ENCODE peak calls at places on chromosomes 6 and 20, in seven cellular contexts. S is body of pancreas, V is tibial nerve, Z is glutamatergic neuron, T is AG09309, D is GM23338, B is endothelial cell. F is an unnamed sample.

GRCh38 chr6:108690326-108691000 is 129.7 kb downstream of the FOXO3 start:
- DNase-seq in S (no peak), B (no peak), Z (no peak), V (no peak), D (no peak), T (no peak), F (no peak)

GRCh38 chr6:7035837-7036249 is 71.9 kb upstream of the RREB1 start:
- DNase-seq in T (no peak), B (no peak), Z (no peak), V (no peak), S (no peak), D (no peak), F (no peak)

GRCh38 chr6:39137235-39137634 is 22.2 kb upstream of the SAYSD1 start:
- DNase-seq in B (peak; percentile 65), V (no peak), T (no peak), D (peak; percentile 92), Z (no peak), S (peak; percentile 56), F (peak; percentile 63)

GRCh38 chr20:47063407-47063806 is 168.8 kb downstream of the EYA2 start:
- DNase-seq in S (peak; percentile 38), V (no peak), B (no peak), D (no peak), T (no peak), Z (no peak), F (no peak)

GRCh38 chr6:70864404-70864803 is 92.5 kb downstream of the B3GAT2 start:
- DNase-seq in D (peak; percentile 46), T (no peak), B (no peak), Z (no peak), V (no peak), S (no peak), F (no peak)

GRCh38 chr6:128339635-128340436 is 180.6 kb downstream of the PTPRK start:
- DNase-seq in D (no peak), S (no peak), V (no peak), B (no peak), T (no peak), Z (no peak), F (no peak)

GRCh38 chr6:16130437-16130891 is 1.6 kb downstream of the MYLIP start:
- DNase-seq in D (no peak), V (no peak), T (no peak), Z (no peak), B (no peak), S (peak; percentile 23), F (no peak)

GRCh38 chr6:141077355-141078333 is 1055.1 kb upstream of the GJE1 start:
- DNase-seq in T (no peak), V (no peak), Z (peak; percentile 63), B (peak; percentile 28), S (no peak), D (peak; percentile 86), F (peak; percentile 36)

GRCh38 chr6:41545174-41545702 is 943 bp upstream of the FOXP4 start:
- DNase-seq in T (no peak), B (no peak), S (no peak), Z (no peak), V (no peak), D (no peak), F (no peak)

GRCh38 chr6:1418471-1419191 is 29.3 kb downstream of the FOXF2 start:
- DNase-seq in V (no peak), S (no peak), Z (no peak), D (no peak), T (no peak), B (no peak), F (no peak)

GRCh38 chr6:63637865-63638445 is 2.4 kb downstream of the PHF3 start:
- DNase-seq in S (no peak), B (no peak), D (no peak), V (no peak), Z (no peak), T (no peak), F (no peak)

GRCh38 chr6:142993977-142994376 is 49.0 kb upstream of the HIVEP2 start:
- DNase-seq in S (no peak), T (no peak), D (no peak), Z (no peak), B (no peak), V (no peak), F (no peak)

GRCh38 chr20:58797371-58798050 is 53.2 kb downstream of the GNAS-AS1 start:
- DNase-seq in B (no peak), V (no peak), S (no peak), D (no peak), Z (no peak), T (no peak), F (no peak)

GRCh38 chr20:59434950-59435349 is 134.5 kb downstream of the EDN3 start:
- DNase-seq in T (no peak), D (no peak), B (no peak), Z (no peak), S (no peak), V (no peak), F (no peak)

GRCh38 chr6:150269857-150270223 is 99.0 kb upstream of the IYD start:
- DNase-seq in D (no peak), V (no peak), B (no peak), S (no peak), Z (no peak), T (no peak), F (no peak)

GRCh38 chr20:4740774-4741431 is 19.2 kb downstream of the PRND start:
- DNase-seq in V (peak; percentile 79), S (peak; percentile 67), D (peak; percentile 91), Z (peak; percentile 79), B (peak; percentile 62), T (no peak), F (peak; percentile 75)

GRCh38 chr6:169250660-169251059 is 3.0 kb downstream of the THBS2 start:
- DNase-seq in V (no peak), B (no peak), T (peak; percentile 81), Z (no peak), D (peak; percentile 60), S (no peak), F (no peak)

GRCh38 chr6:39819676-39820075 is 27.5 kb downstream of the DAAM2 start:
- DNase-seq in T (no peak), B (no peak), Z (no peak), D (no peak), S (no peak), V (no peak), F (no peak)

GRCh38 chr6:30862156-30862875 is 22.0 kb upstream of the DDR1 start:
- DNase-seq in T (no peak), Z (no peak), B (no peak), V (no peak), D (no peak), S (no peak), F (no peak)

GRCh38 chr6:110859335-110859792 is 15.2 kb upstream of the AMD1 start:
- DNase-seq in V (no peak), Z (no peak), T (no peak), D (peak; percentile 23), B (no peak), S (no peak), F (no peak)

GRCh38 chr6:87907521-87907920 is 140.1 kb upstream of the SPACA1 start:
- DNase-seq in S (no peak), V (no peak), B (no peak), T (peak; percentile 49), D (no peak), Z (no peak), F (no peak)

DNA sequence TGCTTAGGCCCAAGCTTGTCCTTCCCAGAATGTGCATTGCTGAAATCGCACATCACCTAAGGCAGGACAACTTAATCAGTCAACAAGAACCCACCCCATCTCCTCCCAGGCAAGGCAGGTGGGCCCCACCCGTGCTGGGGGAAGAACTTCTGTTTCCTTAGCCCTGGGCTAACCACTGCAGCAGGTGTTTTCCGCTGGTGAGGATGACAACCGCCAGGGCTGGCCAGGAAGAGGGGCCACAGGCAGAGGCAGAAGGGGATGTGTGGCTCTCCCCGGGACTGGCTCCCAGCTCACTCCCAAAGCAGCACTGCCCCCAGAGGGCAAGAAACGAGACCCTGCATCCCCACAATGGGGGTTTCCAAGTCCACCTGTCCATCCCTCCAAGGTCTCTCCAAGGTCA is 168.4 kb upstream of the CST7 start:
- DNase-seq in S (peak; percentile 3), B (no peak), T (no peak), Z (no peak), D (peak; percentile 4), V (no peak), F (no peak)
- TF ChIP-seq CTCF in S (no peak), B (no peak), T (no peak), Z (no peak), D (no peak), V (no peak), F (no peak)

DNA sequence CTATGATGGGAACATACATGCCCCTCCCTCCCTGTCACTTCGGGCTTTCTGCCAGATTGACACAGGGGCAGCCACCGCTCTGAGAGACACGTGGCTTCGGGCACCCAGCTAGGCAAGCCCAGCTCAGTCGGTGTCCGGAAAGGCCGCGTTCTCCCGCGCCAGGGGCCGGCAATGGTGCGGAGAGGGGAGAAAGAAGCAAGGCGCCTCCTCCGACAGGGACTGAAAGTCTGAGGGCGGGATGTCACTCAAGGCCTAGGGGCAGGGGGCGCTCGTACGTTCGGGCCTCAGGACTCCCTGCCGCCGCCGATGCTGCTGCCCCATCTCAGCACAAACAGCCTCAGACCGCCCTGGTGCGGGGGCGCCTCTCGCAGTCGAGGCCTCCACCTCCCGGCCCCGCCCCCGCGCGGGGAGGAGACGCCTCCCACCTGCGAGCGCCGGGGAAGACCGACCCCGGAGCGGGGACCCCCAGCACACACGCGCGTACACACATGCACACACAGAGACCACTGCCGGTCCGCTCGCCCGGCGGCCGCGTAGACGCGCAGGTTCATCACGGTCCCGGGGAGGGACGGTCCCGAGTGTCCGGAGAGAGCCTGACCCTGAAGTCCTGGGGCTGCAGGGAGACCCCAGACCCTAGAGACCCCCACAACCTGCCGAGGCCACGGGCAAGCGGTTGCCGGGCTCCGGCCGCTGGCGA is 1.9 kb downstream of the GRM4 start:
- DNase-seq in B (peak; percentile 79), V (no peak), D (peak; percentile 95), S (peak; percentile 31), Z (peak; percentile 91), T (no peak), F (peak; percentile 75)
- TF ChIP-seq CTCF in B (peak; percentile 25), V (no peak), D (peak; percentile 46), S (no peak), Z (peak; percentile 68), T (peak; percentile 2), F (peak; percentile 41)

DNA sequence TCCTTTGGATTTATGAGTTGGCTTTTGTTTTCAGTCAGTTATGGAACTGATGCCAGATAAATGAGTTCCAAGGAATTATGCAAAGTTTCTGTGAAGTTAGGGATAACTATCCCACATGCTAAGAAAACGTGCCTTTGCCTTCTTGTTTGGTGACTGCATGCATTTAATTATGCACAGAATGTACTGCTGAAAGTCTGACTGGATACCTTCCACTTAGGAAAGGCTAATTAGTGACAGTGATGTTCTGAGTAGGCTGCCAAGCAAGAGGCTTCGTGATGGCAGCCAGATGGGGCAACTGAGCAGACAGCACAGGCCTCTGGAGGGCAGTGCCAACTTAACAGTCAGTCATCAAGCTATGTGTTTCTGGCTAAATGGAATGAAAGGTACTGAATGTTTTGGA is 289.9 kb downstream of the CD109 start:
- DNase-seq in B (no peak), T (peak; percentile 94), Z (no peak), D (peak; percentile 43), V (no peak), S (no peak), F (no peak)
- TF ChIP-seq CTCF in B (no peak), T (peak; percentile 61), Z (no peak), D (peak; percentile 50), V (no peak), S (no peak), F (no peak)

GRCh38 chr20:39433461-39433860 is 471.3 kb downstream of the DHX35 start:
- DNase-seq in D (no peak), S (no peak), T (no peak), Z (no peak), B (no peak), V (no peak), F (no peak)

GRCh38 chr20:39424923-39425678 is 463.0 kb downstream of the DHX35 start:
- DNase-seq in Z (no peak), B (no peak), D (no peak), S (no peak), V (no peak), T (no peak), F (no peak)

GRCh38 chr20:39429716-39430115 is 467.6 kb downstream of the DHX35 start:
- DNase-seq in B (peak; percentile 4), V (no peak), Z (no peak), S (no peak), D (peak; percentile 65), T (no peak), F (no peak)
- TF ChIP-seq CTCF in B (peak; percentile 58), V (peak; percentile 20), Z (peak; percentile 63), S (peak; percentile 19), D (peak; percentile 61), T (no peak), F (peak; percentile 52)